ENCODE peak calls at places on chromosome 11, in five cellular contexts. One of them, this sample, is unnamed.

GRCh38 chr11:6474806-6475500 is 1.2 kb upstream of the TRIM3 start:
- DNase-seq in brain microvascular endothelial cell: no peak
- DNase-seq in body of pancreas: no peak
- DNase-seq in Caco-2: no peak
- DNase-seq in OCI-LY7: no peak
- DNase-seq in this sample: no peak

GRCh38 chr11:8092587-8093424 is 11.8 kb downstream of the TUB start:
- DNase-seq in brain microvascular endothelial cell: peak; percentile 72
- DNase-seq in body of pancreas: peak; percentile 80
- DNase-seq in Caco-2: peak; percentile 61
- DNase-seq in OCI-LY7: peak; percentile 70
- DNase-seq in this sample: no peak

GRCh38 chr11:660681-661444 is 23.8 kb downstream of the DRD4 start:
- DNase-seq in brain microvascular endothelial cell: no peak
- DNase-seq in body of pancreas: no peak
- DNase-seq in Caco-2: no peak
- DNase-seq in OCI-LY7: no peak
- DNase-seq in this sample: no peak

GRCh38 chr11:92550411-92550810 is 325.8 kb downstream of the FAT3 start:
- DNase-seq in brain microvascular endothelial cell: no peak
- DNase-seq in body of pancreas: peak; percentile 67
- DNase-seq in Caco-2: no peak
- DNase-seq in OCI-LY7: no peak
- DNase-seq in this sample: no peak

GRCh38 chr11:133966924-133967598 is 10.3 kb upstream of the IGSF9B start:
- DNase-seq in brain microvascular endothelial cell: no peak
- DNase-seq in body of pancreas: peak; percentile 66
- DNase-seq in Caco-2: no peak
- DNase-seq in OCI-LY7: no peak
- DNase-seq in this sample: no peak

GRCh38 chr11:117064275-117064674 is 34.0 kb downstream of the SIK3 start:
- DNase-seq in brain microvascular endothelial cell: peak; percentile 24
- DNase-seq in body of pancreas: no peak
- DNase-seq in Caco-2: no peak
- DNase-seq in OCI-LY7: no peak
- DNase-seq in this sample: no peak

GRCh38 chr11:70065318-70066135 is 12.6 kb upstream of the ANO1 start:
- DNase-seq in brain microvascular endothelial cell: no peak
- DNase-seq in body of pancreas: no peak
- DNase-seq in Caco-2: peak; percentile 33
- DNase-seq in OCI-LY7: no peak
- DNase-seq in this sample: no peak

GRCh38 chr11:13760115-13760514 is 91.6 kb downstream of the FAR1 start:
- DNase-seq in brain microvascular endothelial cell: peak; percentile 3
- DNase-seq in body of pancreas: no peak
- DNase-seq in Caco-2: no peak
- DNase-seq in OCI-LY7: no peak
- DNase-seq in this sample: no peak

GRCh38 chr11:14546672-14547071 is 26.5 kb upstream of the PSMA1 start:
- DNase-seq in brain microvascular endothelial cell: no peak
- DNase-seq in body of pancreas: no peak
- DNase-seq in Caco-2: no peak
- DNase-seq in OCI-LY7: no peak
- DNase-seq in this sample: no peak

GRCh38 chr11:128882451-128882850 is 8.7 kb upstream of the KCNJ5 start:
- DNase-seq in brain microvascular endothelial cell: no peak
- DNase-seq in body of pancreas: peak; percentile 75
- DNase-seq in Caco-2: peak; percentile 17
- DNase-seq in OCI-LY7: no peak
- DNase-seq in this sample: no peak

GRCh38 chr11:119484741-119485605 is 62.0 kb upstream of the THY1 start:
- DNase-seq in brain microvascular endothelial cell: no peak
- DNase-seq in body of pancreas: no peak
- DNase-seq in Caco-2: peak; percentile 50
- DNase-seq in OCI-LY7: peak; percentile 31
- DNase-seq in this sample: no peak

GRCh38 chr11:23257088-23257487 is 396.8 kb upstream of the CCDC179 start:
- DNase-seq in brain microvascular endothelial cell: no peak
- DNase-seq in body of pancreas: no peak
- DNase-seq in Caco-2: no peak
- DNase-seq in OCI-LY7: no peak
- DNase-seq in this sample: no peak

GRCh38 chr11:114440971-114441810 is 1.9 kb downstream of the REXO2 start:
- DNase-seq in brain microvascular endothelial cell: no peak
- DNase-seq in body of pancreas: no peak
- DNase-seq in Caco-2: no peak
- DNase-seq in OCI-LY7: peak; percentile 5
- DNase-seq in this sample: no peak

GRCh38 chr11:43797866-43798265 is 82.8 kb upstream of the ALKBH3 start:
- DNase-seq in brain microvascular endothelial cell: no peak
- DNase-seq in body of pancreas: no peak
- DNase-seq in Caco-2: no peak
- DNase-seq in OCI-LY7: no peak
- DNase-seq in this sample: no peak

GRCh38 chr11:94786264-94787126 is 18.3 kb downstream of the AMOTL1 start:
- DNase-seq in brain microvascular endothelial cell: no peak
- DNase-seq in body of pancreas: no peak
- DNase-seq in Caco-2: no peak
- DNase-seq in OCI-LY7: peak; percentile 20
- DNase-seq in this sample: no peak

GRCh38 chr11:1863352-1864215 is 10.7 kb downstream of the LSP1 start:
- DNase-seq in brain microvascular endothelial cell: peak; percentile 85
- DNase-seq in body of pancreas: peak; percentile 87
- DNase-seq in Caco-2: no peak
- DNase-seq in OCI-LY7: no peak
- DNase-seq in this sample: peak; percentile 40

GRCh38 chr11:112270551-112271180 is 10.0 kb upstream of the PLET1 start:
- DNase-seq in brain microvascular endothelial cell: no peak
- DNase-seq in body of pancreas: peak; percentile 44
- DNase-seq in Caco-2: peak; percentile 67
- DNase-seq in OCI-LY7: no peak
- DNase-seq in this sample: no peak

GRCh38 chr11:133343951-133344350 is 188.3 kb downstream of the OPCML start:
- DNase-seq in brain microvascular endothelial cell: no peak
- DNase-seq in body of pancreas: no peak
- DNase-seq in Caco-2: no peak
- DNase-seq in OCI-LY7: no peak
- DNase-seq in this sample: no peak

GRCh38 chr11:82671451-82671850 is 62.2 kb downstream of the FAM181B start:
- DNase-seq in brain microvascular endothelial cell: no peak
- DNase-seq in body of pancreas: no peak
- DNase-seq in Caco-2: no peak
- DNase-seq in OCI-LY7: no peak
- DNase-seq in this sample: no peak

GRCh38 chr11:86938900-86939880 is 16.0 kb downstream of the FZD4 start:
- DNase-seq in brain microvascular endothelial cell: no peak
- DNase-seq in body of pancreas: no peak
- DNase-seq in Caco-2: no peak
- DNase-seq in OCI-LY7: peak; percentile 62
- DNase-seq in this sample: no peak

GRCh38 chr11:6735306-6735705 is 36.5 kb downstream of the OR2AG2 start:
- DNase-seq in brain microvascular endothelial cell: no peak
- DNase-seq in body of pancreas: no peak
- DNase-seq in Caco-2: no peak
- DNase-seq in OCI-LY7: peak; percentile 11
- DNase-seq in this sample: no peak

GRCh38 chr11:65625628-65626342 is 10.2 kb downstream of the PCNX3 start:
- DNase-seq in brain microvascular endothelial cell: no peak
- DNase-seq in body of pancreas: peak; percentile 64
- DNase-seq in Caco-2: no peak
- DNase-seq in OCI-LY7: peak; percentile 55
- DNase-seq in this sample: no peak

GRCh38 chr11:64074239-64074638 is 38.5 kb downstream of the FLRT1 start:
- DNase-seq in brain microvascular endothelial cell: no peak
- DNase-seq in body of pancreas: no peak
- DNase-seq in Caco-2: no peak
- DNase-seq in OCI-LY7: no peak
- DNase-seq in this sample: no peak

GRCh38 chr11:1817511-1817910 is 17.3 kb upstream of the SYT8 start:
- DNase-seq in brain microvascular endothelial cell: no peak
- DNase-seq in body of pancreas: no peak
- DNase-seq in Caco-2: no peak
- DNase-seq in OCI-LY7: no peak
- DNase-seq in this sample: no peak

GRCh38 chr11:108663154-108663877 is 1.6 kb upstream of the DDX10 start:
- DNase-seq in brain microvascular endothelial cell: no peak
- DNase-seq in body of pancreas: no peak
- DNase-seq in Caco-2: no peak
- DNase-seq in OCI-LY7: peak; percentile 66
- DNase-seq in this sample: no peak

GRCh38 chr11:112016765-112017356 is 8.3 kb upstream of the DLAT start:
- DNase-seq in brain microvascular endothelial cell: no peak
- DNase-seq in body of pancreas: peak; percentile 39
- DNase-seq in Caco-2: no peak
- DNase-seq in OCI-LY7: no peak
- DNase-seq in this sample: no peak

GRCh38 chr11:2265396-2265795 is 5.0 kb downstream of the ASCL2 start:
- DNase-seq in brain microvascular endothelial cell: no peak
- DNase-seq in body of pancreas: no peak
- DNase-seq in Caco-2: no peak
- DNase-seq in OCI-LY7: peak; percentile 58
- DNase-seq in this sample: no peak

GRCh38 chr11:120130991-120131760 is 6.7 kb downstream of the TRIM29 start:
- DNase-seq in brain microvascular endothelial cell: no peak
- DNase-seq in body of pancreas: peak; percentile 2
- DNase-seq in Caco-2: peak; percentile 35
- DNase-seq in OCI-LY7: no peak
- DNase-seq in this sample: no peak

DNA sequence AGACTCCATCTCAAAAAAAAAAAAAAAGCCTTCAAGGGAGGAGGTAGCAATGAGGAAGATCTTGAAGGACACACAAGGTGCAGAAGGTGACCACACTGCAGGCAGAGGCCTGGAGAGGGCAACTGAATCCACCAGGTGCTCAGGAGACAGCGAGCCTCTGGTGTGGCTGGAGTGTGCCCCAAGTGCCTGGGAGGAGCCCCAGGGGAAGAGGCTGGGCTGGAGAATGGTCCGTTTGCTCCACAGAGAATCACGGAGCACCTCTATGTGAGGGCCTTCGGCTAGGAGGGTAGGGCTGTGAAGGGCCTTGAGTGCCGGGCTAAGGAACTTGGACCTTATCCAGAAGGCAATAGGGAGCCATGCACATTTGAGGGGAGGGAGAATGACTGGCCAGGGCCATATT is 50.3 kb downstream of the ARRB1 start:
- DNase-seq in brain microvascular endothelial cell: no peak
- DNase-seq in body of pancreas: peak; percentile 28
- DNase-seq in Caco-2: no peak
- DNase-seq in OCI-LY7: no peak
- DNase-seq in this sample: no peak
- TF ChIP-seq CTCF in brain microvascular endothelial cell: no peak
- TF ChIP-seq CTCF in body of pancreas: no peak
- TF ChIP-seq CTCF in Caco-2: no peak
- TF ChIP-seq CTCF in OCI-LY7: no peak
- TF ChIP-seq CTCF in this sample: no peak

GRCh38 chr11:125903753-125904659 is at the start of gene DDX25:
- DNase-seq in brain microvascular endothelial cell: no peak
- DNase-seq in body of pancreas: peak; percentile 25
- DNase-seq in Caco-2: no peak
- DNase-seq in OCI-LY7: no peak
- DNase-seq in this sample: no peak
- H3K4me3 ChIP-seq in brain microvascular endothelial cell: peak within 1 kb of the TSS; percentile 84
- H3K4me3 ChIP-seq in body of pancreas: peak within 1 kb of the TSS; percentile 61
- H3K4me3 ChIP-seq in Caco-2: no peak within 1 kb of the TSS
- H3K4me3 ChIP-seq in OCI-LY7: no peak within 1 kb of the TSS
- H3K4me3 ChIP-seq in this sample: no peak within 1 kb of the TSS

GRCh38 chr11:12052676-12053605 is 44.5 kb upstream of the DKK3 start:
- DNase-seq in brain microvascular endothelial cell: no peak
- DNase-seq in body of pancreas: no peak
- DNase-seq in Caco-2: peak; percentile 66
- DNase-seq in OCI-LY7: no peak
- DNase-seq in this sample: no peak
- TF ChIP-seq CTCF in brain microvascular endothelial cell: peak; percentile 34
- TF ChIP-seq CTCF in body of pancreas: no peak
- TF ChIP-seq CTCF in Caco-2: peak; percentile 31
- TF ChIP-seq CTCF in OCI-LY7: no peak
- TF ChIP-seq CTCF in this sample: peak; percentile 31

DNA sequence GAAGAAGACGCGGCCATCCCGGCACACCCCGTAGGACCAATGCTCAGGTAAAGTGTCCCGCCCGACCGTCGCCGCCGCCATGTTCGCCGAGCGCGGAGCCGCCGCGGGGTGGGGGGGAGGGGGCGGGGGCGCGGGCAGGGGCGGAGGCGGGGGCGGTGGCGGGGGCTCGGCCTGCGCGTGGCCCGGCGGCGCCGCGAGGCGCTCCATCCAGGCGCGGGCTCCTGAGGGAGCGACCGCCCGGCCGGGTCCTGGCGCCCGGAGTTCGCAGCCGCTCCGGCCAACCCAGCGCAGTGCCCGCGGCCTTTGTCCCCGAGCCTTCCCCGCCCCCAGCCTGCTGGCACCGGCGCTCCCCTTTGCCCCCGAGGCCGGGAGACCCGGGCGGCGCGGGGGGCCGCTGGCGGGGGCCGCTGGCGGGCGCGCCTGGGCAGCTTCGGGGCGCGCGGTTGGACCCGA is at the start of gene PLEKHA7:
- DNase-seq in brain microvascular endothelial cell: no peak
- DNase-seq in body of pancreas: peak; percentile 55
- DNase-seq in Caco-2: no peak
- DNase-seq in OCI-LY7: no peak
- DNase-seq in this sample: no peak
- H3K4me3 ChIP-seq in brain microvascular endothelial cell: peak within 1 kb of the TSS; percentile 53
- H3K4me3 ChIP-seq in body of pancreas: peak within 1 kb of the TSS; percentile 62
- H3K4me3 ChIP-seq in Caco-2: peak within 1 kb of the TSS; percentile 56
- H3K4me3 ChIP-seq in OCI-LY7: no peak within 1 kb of the TSS
- H3K4me3 ChIP-seq in this sample: peak within 1 kb of the TSS; percentile 8

DNA sequence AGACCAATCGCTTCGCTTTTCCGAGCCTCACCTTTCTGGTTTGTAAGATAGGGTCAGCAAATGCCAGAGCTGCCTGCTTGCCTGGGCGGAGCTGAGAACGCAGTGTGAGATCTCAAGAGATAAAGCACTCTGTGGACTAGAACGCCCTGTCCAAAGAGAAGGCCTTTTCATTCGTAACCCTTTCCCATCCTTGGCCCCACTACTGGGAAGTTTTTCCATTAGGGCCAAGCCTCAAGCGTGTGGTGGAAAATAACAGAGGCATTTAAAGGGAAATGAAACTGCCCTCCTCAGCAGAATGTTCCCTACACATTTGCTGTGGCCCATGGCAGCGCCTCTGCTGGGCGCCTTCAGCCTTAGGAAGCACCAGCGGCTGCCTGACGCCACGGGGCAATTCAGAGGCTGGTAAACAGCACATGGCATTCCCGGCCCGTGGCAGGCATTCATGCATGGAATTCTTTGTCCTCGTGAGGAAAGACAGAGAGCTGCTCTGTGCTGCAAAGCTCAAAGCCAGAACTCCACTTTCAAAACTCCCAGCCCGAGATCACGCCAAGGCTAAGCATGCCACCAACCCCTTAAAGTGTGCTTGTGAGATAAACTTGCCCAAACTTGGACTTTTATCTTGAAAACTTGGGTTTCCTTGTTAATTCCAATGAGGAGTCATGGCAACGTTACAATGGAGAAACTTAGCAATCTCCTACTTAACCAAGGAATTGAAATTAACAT is 38.1 kb downstream of the AHNAK start:
- DNase-seq in brain microvascular endothelial cell: peak; percentile 17
- DNase-seq in body of pancreas: peak; percentile 84
- DNase-seq in Caco-2: peak; percentile 83
- DNase-seq in OCI-LY7: peak; percentile 40
- DNase-seq in this sample: peak; percentile 17
- TF ChIP-seq CTCF in brain microvascular endothelial cell: peak; percentile 79
- TF ChIP-seq CTCF in body of pancreas: no peak
- TF ChIP-seq CTCF in Caco-2: peak; percentile 41
- TF ChIP-seq CTCF in OCI-LY7: peak; percentile 55
- TF ChIP-seq CTCF in this sample: peak; percentile 68